ENCODE peak calls at places on chromosomes 12 and 14, in four cellular contexts. F is AG10803, L is cardiac muscle cell, J is fibroblast of pulmonary artery. D is an unnamed sample.

GRCh38 chr12:68425998-68426397 is 93.8 kb upstream of the MDM1 start:
- DNase-seq in F (peak; percentile 84), L (peak; percentile 86), J (peak; percentile 90), D (no peak)

GRCh38 chr12:109308534-109309440 is at the start of gene FOXN4:
- DNase-seq in L (no peak), J (no peak), F (no peak), D (peak; percentile 55)

GRCh38 chr12:31600764-31601163 is 9.8 kb upstream of the DENND5B start:
- DNase-seq in J (peak; percentile 14), F (no peak), L (no peak), D (no peak)

GRCh38 chr14:65788876-65789859 is 376.6 kb downstream of the FUT8 start:
- DNase-seq in F (peak; percentile 6), J (no peak), L (no peak), D (no peak)

GRCh38 chr12:68001486-68002466 is 12.5 kb downstream of the IFNG-AS1 start:
- DNase-seq in J (peak; percentile 14), F (peak; percentile 39), L (peak; percentile 28), D (no peak)

GRCh38 chr14:39682563-39682962 is 250.3 kb upstream of the FBXO33 start:
- DNase-seq in F (no peak), L (no peak), J (no peak), D (no peak)

GRCh38 chr14:39265741-39266588 is 32.2 kb downstream of the MIA2 start:
- DNase-seq in L (peak; percentile 54), J (peak; percentile 66), F (peak; percentile 34), D (no peak)

GRCh38 chr14:51518681-51519080 is 133.0 kb upstream of the FRMD6 start:
- DNase-seq in L (no peak), F (no peak), J (no peak), D (no peak)

GRCh38 chr14:104864267-104865068 is 600 bp upstream of the CEP170B start:
- DNase-seq in L (peak; percentile 10), F (no peak), J (no peak), D (peak; percentile 25)

GRCh38 chr14:38297681-38298080 is 41.8 kb upstream of the CLEC14A start:
- DNase-seq in L (peak; percentile 82), J (peak; percentile 89), F (peak; percentile 46), D (peak; percentile 58)

GRCh38 chr12:94149781-94150482 is 1.6 kb downstream of the PLXNC1 start:
- DNase-seq in J (peak; percentile 44), F (no peak), L (peak; percentile 78), D (no peak)

GRCh38 chr14:100994757-100995156 is 91.2 kb upstream of the RTL1 start:
- DNase-seq in F (no peak), L (no peak), J (no peak), D (no peak)

GRCh38 chr14:22829661-22830328 is at the start of gene MRPL52:
- DNase-seq in L (peak; percentile 91), J (peak; percentile 87), F (peak; percentile 85), D (peak; percentile 91)

GRCh38 chr14:64879635-64880381 is at the start of gene SPTB:
- DNase-seq in L (no peak), J (no peak), F (no peak), D (peak; percentile 55)

GRCh38 chr12:25796523-25797000 is 161.9 kb upstream of the RASSF8 start:
- DNase-seq in F (peak; percentile 33), L (peak; percentile 71), J (peak; percentile 64), D (no peak)

GRCh38 chr14:73725116-73726024 is 11.2 kb upstream of the PNMA1 start:
- DNase-seq in J (peak; percentile 53), L (peak; percentile 65), F (no peak), D (peak; percentile 38)

GRCh38 chr12:12979731-12980259 is 20.3 kb downstream of the HEBP1 start:
- DNase-seq in L (peak; percentile 95), F (peak; percentile 96), J (peak; percentile 98), D (no peak)

GRCh38 chr12:52873832-52874572 is 25.2 kb upstream of the KRT78 start:
- DNase-seq in F (peak; percentile 89), L (peak; percentile 94), J (peak; percentile 88), D (peak; percentile 82)

GRCh38 chr12:75526655-75527511 is 15.5 kb upstream of the KRR1 start:
- DNase-seq in L (peak; percentile 76), F (peak; percentile 71), J (peak; percentile 79), D (peak; percentile 23)

GRCh38 chr12:53113307-53113706 is 10.0 kb downstream of the SOAT2 start:
- DNase-seq in F (no peak), J (no peak), L (no peak), D (no peak)

GRCh38 chr12:15752780-15753179 is 36.4 kb downstream of the EPS8 start:
- DNase-seq in J (peak; percentile 29), L (peak; percentile 26), F (peak; percentile 58), D (no peak)

GRCh38 chr14:99522457-99522891 is 41.3 kb downstream of the CCNK start:
- DNase-seq in L (peak; percentile 56), J (peak; percentile 65), F (peak; percentile 60), D (peak; percentile 51)

GRCh38 chr12:76680940-76681339 is 83.0 kb upstream of the ZDHHC17 start:
- DNase-seq in L (no peak), F (peak; percentile 90), J (peak; percentile 31), D (no peak)

GRCh38 chr12:57430117-57430930 is 519 bp downstream of the R3HDM2 start:
- DNase-seq in F (peak; percentile 25), J (peak; percentile 33), L (peak; percentile 30), D (peak; percentile 65)

GRCh38 chr12:119179335-119180021 is 747 bp downstream of the HSPB8 start:
- DNase-seq in J (peak; percentile 68), F (peak; percentile 66), L (peak; percentile 44), D (no peak)

GRCh38 chr14:58815781-58816297 is 178.1 kb downstream of the DACT1 start:
- DNase-seq in F (peak; percentile 65), L (no peak), J (no peak), D (no peak)

GRCh38 chr12:107287436-107288413 is 194.4 kb upstream of the CRY1 start:
- DNase-seq in J (no peak), F (no peak), L (no peak), D (no peak)

GRCh38 chr12:79555006-79555925 is 135.5 kb downstream of the PAWR start:
- DNase-seq in L (peak; percentile 83), F (peak; percentile 73), J (peak; percentile 85), D (no peak)

GRCh38 chr12:29726321-29726692 is 57.4 kb downstream of the TMTC1 start:
- DNase-seq in J (peak; percentile 77), F (no peak), L (peak; percentile 74), D (no peak)

GRCh38 chr14:99212199-99212598 is 59.8 kb downstream of the BCL11B start:
- DNase-seq in J (no peak), L (no peak), F (no peak), D (no peak)

GRCh38 chr12:24661657-24662096 is 287.2 kb downstream of the BCAT1 start:
- DNase-seq in F (peak; percentile 16), J (peak; percentile 89), L (peak; percentile 97), D (no peak)

GRCh38 chr12:57896139-57896436 is 45.3 kb upstream of the ATP23 start:
- DNase-seq in J (peak; percentile 45), L (peak; percentile 65), F (peak; percentile 33), D (no peak)

GRCh38 chr14:77763316-77763715 is 2.4 kb upstream of the SNW1 start:
- DNase-seq in F (no peak), J (no peak), L (no peak), D (no peak)
- TF ChIP-seq CTCF in F (no peak), J (no peak), L (no peak), D (no peak)

GRCh38 chr14:67680121-67680602 is 5.7 kb upstream of the VTI1B start:
- DNase-seq in J (peak; percentile 93), F (peak; percentile 68), L (peak; percentile 92), D (no peak)

GRCh38 chr14:67673451-67673850 is 981 bp downstream of the VTI1B start:
- DNase-seq in F (peak; percentile 21), L (no peak), J (no peak), D (no peak)

GRCh38 chr14:67674139-67674479 is 323 bp downstream of the VTI1B start:
- DNase-seq in J (peak; percentile 44), F (peak; percentile 52), L (peak; percentile 58), D (peak; percentile 83)

GRCh38 chr14:67675219-67675582 is 769 bp upstream of the VTI1B start:
- DNase-seq in L (no peak), J (no peak), F (no peak), D (no peak)

GRCh38 chr14:67674480-67675218 is at the start of gene VTI1B:
- DNase-seq in F (peak; percentile 72), J (peak; percentile 70), L (peak; percentile 83), D (peak; percentile 86)
- TF ChIP-seq CTCF in F (peak; percentile 34), J (peak; percentile 16), L (peak; percentile 36), D (peak; percentile 29)

GRCh38 chr12:28303192-28303591 is 112.9 kb downstream of the CCDC91 start:
- DNase-seq in J (no peak), F (no peak), L (no peak), D (no peak)

GRCh38 chr12:28308891-28309290 is 118.6 kb downstream of the CCDC91 start:
- DNase-seq in J (peak; percentile 22), F (no peak), L (peak; percentile 7), D (no peak)

GRCh38 chr12:28306535-28306934 is 116.3 kb downstream of the CCDC91 start:
- DNase-seq in L (no peak), F (no peak), J (no peak), D (no peak)
- TF ChIP-seq CTCF in L (no peak), F (no peak), J (no peak), D (no peak)

GRCh38 chr14:106209745-106210144 is 683.4 kb downstream of the TMEM121 start:
- DNase-seq in J (no peak), F (no peak), L (no peak), D (no peak)

GRCh38 chr14:106208794-106209193 is 682.4 kb downstream of the TMEM121 start:
- DNase-seq in L (no peak), J (no peak), F (no peak), D (no peak)

GRCh38 chr14:106211489-106211888 is 685.1 kb downstream of the TMEM121 start:
- DNase-seq in L (no peak), J (no peak), F (no peak), D (no peak)

GRCh38 chr14:106207316-106207715 is 680.9 kb downstream of the TMEM121 start:
- DNase-seq in L (no peak), F (no peak), J (no peak), D (no peak)

GRCh38 chr14:106210650-106211049 is 684.3 kb downstream of the TMEM121 start:
- DNase-seq in L (no peak), F (no peak), J (no peak), D (no peak)
- TF ChIP-seq CTCF in L (no peak), F (no peak), J (no peak), D (no peak)

DNA sequence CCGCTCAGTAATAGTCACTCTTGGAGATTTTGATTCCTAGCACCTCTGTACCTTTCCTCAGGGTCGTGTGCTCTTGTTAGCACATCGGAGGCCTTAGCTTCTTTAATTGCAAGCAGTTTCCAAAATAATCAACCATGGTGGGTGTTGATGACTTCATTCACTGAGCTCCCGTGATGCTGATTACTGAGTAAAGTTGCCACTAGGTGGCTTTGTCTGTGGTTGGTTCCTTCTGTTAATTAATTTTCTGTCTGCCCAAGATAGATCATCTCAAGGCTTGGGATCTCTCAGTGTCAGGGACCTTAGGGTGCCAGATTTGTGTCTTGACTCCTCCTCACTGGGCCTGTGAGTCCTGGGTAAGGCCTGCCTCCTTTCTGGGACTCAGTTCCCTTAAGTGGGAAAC is 54.3 kb downstream of the PTPN11 start:
- DNase-seq in J (no peak), L (peak; percentile 11), F (no peak), D (no peak)
- TF ChIP-seq CTCF in J (peak; percentile 15), L (no peak), F (peak; percentile 15), D (peak; percentile 53)